ENCODE peak calls at places on chromosome 10, in five cellular contexts. J, T, Z, U and G are unnamed samples.

GRCh38 chr10:31947144-31947926 is 18.7 kb upstream of the ARHGAP12 start:
- DNase-seq in J (no peak), T (no peak), Z (peak; percentile 96), U (peak; percentile 57), G (no peak)

GRCh38 chr10:95694665-95695064 is 938 bp upstream of the TCTN3 start:
- DNase-seq in J (no peak), T (no peak), Z (no peak), U (peak; percentile 69), G (no peak)

GRCh38 chr10:83886871-83887270 is 252.4 kb upstream of the GHITM start:
- DNase-seq in J (no peak), T (no peak), Z (no peak), U (no peak), G (no peak)

GRCh38 chr10:115566867-115567266 is 473.7 kb downstream of the ATRNL1 start:
- DNase-seq in J (no peak), T (no peak), Z (no peak), U (no peak), G (no peak)

GRCh38 chr10:63633677-63634487 is 112.7 kb downstream of the REEP3 start:
- DNase-seq in J (no peak), T (no peak), Z (peak; percentile 48), U (peak; percentile 40), G (no peak)

GRCh38 chr10:132971448-132972148 is 29.2 kb upstream of the CFAP46 start:
- DNase-seq in J (no peak), T (no peak), Z (no peak), U (no peak), G (no peak)

GRCh38 chr10:33165911-33166310 is 168.6 kb downstream of the NRP1 start:
- DNase-seq in J (no peak), T (no peak), Z (no peak), U (no peak), G (no peak)

GRCh38 chr10:113736576-113736975 is 14.9 kb upstream of the PLEKHS1 start:
- DNase-seq in J (no peak), T (no peak), Z (peak; percentile 82), U (no peak), G (no peak)

GRCh38 chr10:119281581-119282071 is 74.3 kb downstream of the GRK5 start:
- DNase-seq in J (no peak), T (no peak), Z (no peak), U (no peak), G (no peak)

GRCh38 chr10:52191049-52191448 is 123.0 kb upstream of the DKK1 start:
- DNase-seq in J (no peak), T (no peak), Z (no peak), U (no peak), G (no peak)

GRCh38 chr10:86099542-86100334 is 266.9 kb downstream of the GRID1 start:
- DNase-seq in J (no peak), T (no peak), Z (no peak), U (peak; percentile 83), G (no peak)

GRCh38 chr10:43078175-43078985 is 1.5 kb downstream of the RET start:
- DNase-seq in J (no peak), T (no peak), Z (no peak), U (no peak), G (no peak)

GRCh38 chr10:43075612-43076003 is 1.3 kb upstream of the RET start:
- DNase-seq in J (peak; percentile 46), T (no peak), Z (no peak), U (no peak), G (no peak)

GRCh38 chr10:43077421-43078171 is 727 bp downstream of the RET start:
- DNase-seq in J (no peak), T (no peak), Z (no peak), U (no peak), G (no peak)

GRCh38 chr10:43076311-43076875 is 476 bp upstream of the RET start:
- DNase-seq in J (peak; percentile 59), T (no peak), Z (peak; percentile 6), U (no peak), G (no peak)

DNA sequence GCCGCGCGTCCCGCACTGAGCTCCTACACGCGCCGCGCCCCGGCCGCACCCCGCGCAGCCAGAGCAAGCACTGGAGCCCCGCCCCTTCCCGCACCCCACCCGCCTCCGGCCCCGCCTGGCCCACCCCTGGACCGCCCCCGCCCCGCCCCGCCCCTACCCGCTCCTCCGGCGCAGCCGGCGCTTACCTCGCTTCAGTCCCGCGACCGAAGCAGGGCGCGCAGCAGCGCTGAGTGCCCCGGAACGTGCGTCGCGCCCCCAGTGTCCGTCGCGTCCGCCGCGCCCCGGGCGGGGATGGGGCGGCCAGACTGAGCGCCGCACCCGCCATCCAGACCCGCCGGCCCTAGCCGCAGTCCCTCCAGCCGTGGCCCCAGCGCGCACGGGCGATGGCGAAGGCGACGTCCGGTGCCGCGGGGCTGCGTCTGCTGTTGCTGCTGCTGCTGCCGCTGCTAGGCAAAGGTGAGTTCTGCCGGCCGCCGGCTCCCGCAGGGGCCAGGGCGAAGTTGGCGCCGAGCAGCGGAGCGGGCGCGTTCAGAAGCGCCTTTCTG is at the start of gene RET:
- DNase-seq in J (peak; percentile 74), T (no peak), Z (no peak), U (no peak), G (peak; percentile 65)
- H2BK12ac ChIP-seq in J (no peak within 1 kb of the TSS), T (no peak within 1 kb of the TSS), Z (no peak within 1 kb of the TSS), U (no peak within 1 kb of the TSS), G (no peak within 1 kb of the TSS)

DNA sequence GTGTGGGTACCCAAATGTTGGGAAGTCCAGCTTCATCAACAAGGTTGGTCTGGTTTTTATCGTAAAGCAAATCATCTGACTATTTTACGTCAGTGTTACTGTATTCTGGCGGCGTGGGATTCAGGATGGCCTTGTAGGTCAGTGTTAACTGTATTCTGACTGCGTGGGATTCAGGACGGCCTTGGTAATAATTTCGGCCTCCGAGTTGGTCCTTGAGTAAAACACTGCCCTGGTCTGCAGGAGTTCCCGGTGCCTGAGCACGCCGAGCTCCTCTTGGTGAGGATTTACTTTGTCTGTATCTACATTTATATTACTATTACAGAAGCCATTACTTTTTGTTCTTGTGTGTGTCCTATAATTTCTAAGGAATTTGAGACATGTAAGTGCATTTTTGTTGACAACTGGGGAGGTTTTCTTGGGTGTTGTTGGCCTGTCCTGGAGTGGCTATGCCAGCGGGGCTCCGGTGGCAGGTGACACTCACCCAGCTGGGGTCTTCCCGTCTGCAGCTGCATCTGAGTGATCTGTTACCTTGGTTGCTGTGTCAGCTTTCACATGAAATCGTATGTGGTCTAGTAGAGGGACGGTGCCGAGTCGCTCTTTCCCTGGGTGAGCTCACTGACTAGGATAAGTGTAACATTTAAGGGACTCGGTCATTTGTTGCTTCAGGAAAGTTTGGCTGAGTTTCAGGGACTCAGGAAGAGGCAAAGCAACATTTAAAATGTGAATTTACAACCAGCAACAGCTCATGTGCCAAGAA is 9.2 kb downstream of the GTPBP4 start:
- DNase-seq in J (no peak), T (no peak), Z (no peak), U (no peak), G (no peak)
- H3K79me1 ChIP-seq in J (peaks cover 15% of the 10 kb centered on the region), T (no peaks in the 10 kb centered on the region), Z (peaks cover 28% of the 10 kb centered on the region), U (no peaks in the 10 kb centered on the region), G (peaks cover 2% of the 10 kb centered on the region)

GRCh38 chr10:123640016-123640535 is 26.1 kb upstream of the GPR26 start:
- DNase-seq in J (peak; percentile 74), T (no peak), Z (no peak), U (no peak), G (no peak)

GRCh38 chr10:123645016-123645415 is 21.1 kb upstream of the GPR26 start:
- DNase-seq in J (no peak), T (no peak), Z (no peak), U (no peak), G (no peak)

GRCh38 chr10:123643315-123643714 is 22.8 kb upstream of the GPR26 start:
- DNase-seq in J (peak; percentile 57), T (no peak), Z (no peak), U (no peak), G (no peak)

GRCh38 chr10:123642697-123643096 is 23.5 kb upstream of the GPR26 start:
- DNase-seq in J (peak; percentile 38), T (no peak), Z (no peak), U (no peak), G (no peak)

GRCh38 chr10:123642293-123642692 is 23.9 kb upstream of the GPR26 start:
- DNase-seq in J (peak; percentile 49), T (no peak), Z (no peak), U (no peak), G (no peak)
- H3K9ac ChIP-seq in J (no peak overlapping the region), T (no peak overlapping the region), Z (no peak overlapping the region), U (no peak overlapping the region), G (no peak overlapping the region)

GRCh38 chr10:22016046-22016705 is 12.6 kb upstream of the DNAJC1 start:
- DNase-seq in J (no peak), T (no peak), Z (no peak), U (no peak), G (no peak)
- H2BK12ac ChIP-seq in J (no peak overlapping the region), T (no peak overlapping the region), Z (no peak overlapping the region), U (no peak overlapping the region), G (no peak overlapping the region)

DNA sequence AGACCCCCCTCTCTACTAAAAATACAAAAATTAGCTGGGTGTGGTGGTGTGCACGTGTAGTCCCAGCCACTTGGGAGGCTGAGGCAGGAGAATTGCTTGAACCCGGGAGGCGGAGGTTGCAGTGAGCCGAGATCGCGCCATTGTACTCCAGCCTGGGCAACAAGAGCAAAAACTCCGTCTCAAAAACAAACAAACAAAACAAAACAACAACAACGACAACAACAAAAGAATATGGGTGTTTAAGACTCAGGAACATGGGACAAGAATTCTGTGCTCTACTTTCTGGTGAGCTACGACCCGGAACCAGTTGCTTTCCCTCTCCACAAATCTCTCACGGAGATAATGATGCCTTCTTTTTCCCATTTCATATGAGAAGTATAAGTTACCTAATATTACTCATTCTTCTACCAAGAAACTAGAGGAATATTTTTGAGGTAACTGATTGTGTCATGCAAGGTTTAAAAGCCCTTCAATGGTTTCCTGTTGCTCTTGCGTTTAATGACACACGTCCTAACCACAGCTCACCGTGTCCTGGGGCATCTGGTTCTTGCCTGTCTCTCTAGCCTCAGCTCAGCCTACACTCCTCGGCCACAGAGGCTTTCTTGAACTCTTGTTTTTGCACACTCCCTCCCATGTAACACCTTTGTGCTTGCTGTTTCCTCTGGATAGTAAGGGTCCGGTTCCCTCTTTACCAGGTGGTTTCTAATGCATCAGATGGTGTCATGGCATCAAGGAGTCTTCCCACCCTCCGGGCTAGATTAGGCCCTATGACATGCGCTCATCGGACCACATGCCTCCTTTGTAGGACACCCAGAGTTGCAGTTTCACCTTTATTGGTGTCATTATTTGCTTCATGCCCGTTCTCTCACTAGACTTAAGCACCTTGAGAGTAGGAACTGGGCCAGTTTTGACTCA is 67.5 kb downstream of the PFKFB3 start:
- DNase-seq in J (no peak), T (no peak), Z (peak; percentile 54), U (no peak), G (no peak)
- H3K79me1 ChIP-seq in J (no peaks in the 10 kb centered on the region), T (no peaks in the 10 kb centered on the region), Z (no peaks in the 10 kb centered on the region), U (peaks cover 14% of the 10 kb centered on the region), G (no peaks in the 10 kb centered on the region)